ENCODE peak calls at places on chromosome 17, in nine cellular contexts. V, D, I, W, H, J, R, Y and U are unnamed samples.

GRCh38 chr17:17506893-17507464 is 10.8 kb upstream of the RASD1 start:
- DNase-seq in V (no peak), D (no peak), I (no peak), W (no peak), H (no peak), J (no peak), R (no peak), Y (no peak), U (no peak)

GRCh38 chr17:74452841-74453661 is 13.4 kb upstream of the CD300A start:
- DNase-seq in V (no peak), D (no peak), I (no peak), W (no peak), H (no peak), J (no peak), R (no peak), Y (no peak), U (no peak)

GRCh38 chr17:1171953-1172352 is 7.8 kb downstream of the ABR start:
- DNase-seq in V (no peak), D (no peak), I (no peak), W (no peak), H (no peak), J (no peak), R (no peak), Y (no peak), U (no peak)

GRCh38 chr17:61393550-61393903 is 6.1 kb upstream of the TBX2 start:
- DNase-seq in V (no peak), D (no peak), I (no peak), W (no peak), H (no peak), J (no peak), R (no peak), Y (no peak), U (no peak)

GRCh38 chr17:12712941-12713340 is 47.3 kb downstream of the MYOCD start:
- DNase-seq in V (no peak), D (no peak), I (no peak), W (no peak), H (no peak), J (no peak), R (no peak), Y (no peak), U (no peak)

GRCh38 chr17:9256944-9257629 is 235.8 kb downstream of the NTN1 start:
- DNase-seq in V (no peak), D (no peak), I (no peak), W (no peak), H (no peak), J (no peak), R (no peak), Y (no peak), U (no peak)

GRCh38 chr17:41784207-41784744 is 2.2 kb downstream of the JUP start:
- DNase-seq in V (no peak), D (no peak), I (no peak), W (no peak), H (no peak), J (no peak), R (no peak), Y (no peak), U (no peak)

GRCh38 chr17:75640556-75641119 is 7.4 kb downstream of the SMIM5 start:
- DNase-seq in V (no peak), D (no peak), I (no peak), W (peak; percentile 64), H (no peak), J (no peak), R (no peak), Y (no peak), U (no peak)

GRCh38 chr17:48047741-48048320 is 328 bp upstream of the NFE2L1 start:
- DNase-seq in V (peak; percentile 95), D (peak; percentile 97), I (peak; percentile 98), W (peak; percentile 100), H (peak; percentile 100), J (peak; percentile 98), R (peak; percentile 99), Y (peak; percentile 98), U (peak; percentile 96)

GRCh38 chr17:50899005-50899460 is 32.9 kb upstream of the TOB1 start:
- DNase-seq in V (no peak), D (no peak), I (no peak), W (no peak), H (no peak), J (no peak), R (no peak), Y (no peak), U (no peak)